ENCODE peak calls at places on chromosomes 12 and 14, in ten cellular contexts. D, R, Y, U, E, Z, L, K, W and F are unnamed samples.
A peak's percentile ranks its signal among the peaks of the same experiment; 100 is the strongest.

GRCh38 chr12:97503073-97503472 is 40.5 kb downstream of the RMST start:
- DNase-seq in R (no peak), Y (no peak), U (no peak), W (no peak), K (no peak), E (no peak), L (no peak), Z (no peak), D (no peak), F (no peak)

GRCh38 chr14:68548194-68549056 is 244.4 kb downstream of the ZFP36L1 start:
- DNase-seq in Y (peak; percentile 90), D (peak; percentile 96), R (no peak), E (no peak), W (peak; percentile 89), Z (peak; percentile 92), L (peak; percentile 98), U (peak; percentile 98), K (peak; percentile 93), F (peak; percentile 94)

GRCh38 chr12:52608826-52609630 is 7.8 kb upstream of the KRT72 start:
- DNase-seq in U (no peak), D (no peak), Z (no peak), K (no peak), W (no peak), E (no peak), L (no peak), R (no peak), Y (no peak), F (peak; percentile 82)

GRCh38 chr12:40152783-40153383 is 47.0 kb upstream of the SLC2A13 start:
- DNase-seq in E (no peak), K (peak; percentile 54), Y (no peak), W (peak; percentile 14), R (no peak), Z (peak; percentile 7), L (peak; percentile 29), D (no peak), U (no peak), F (no peak)

GRCh38 chr14:31320216-31320615 is 100.1 kb downstream of the HEATR5A start:
- DNase-seq in W (no peak), R (no peak), L (no peak), Z (no peak), U (no peak), K (no peak), E (no peak), Y (no peak), D (no peak), F (no peak)

GRCh38 chr12:75444444-75445136 is 36.0 kb upstream of the GLIPR1 start:
- DNase-seq in L (peak; percentile 81), R (no peak), U (no peak), W (peak; percentile 36), D (no peak), K (no peak), E (no peak), Y (peak; percentile 23), Z (peak; percentile 51), F (no peak)

GRCh38 chr12:127381681-127382080 is 885.3 kb upstream of the TMEM132C start:
- DNase-seq in U (no peak), L (no peak), K (no peak), R (no peak), Z (no peak), D (peak; percentile 58), Y (no peak), W (no peak), E (no peak), F (no peak)

GRCh38 chr12:21617030-21617429 is 12.4 kb upstream of the GYS2 start:
- DNase-seq in R (no peak), W (no peak), L (no peak), D (no peak), Z (no peak), Y (no peak), K (no peak), U (no peak), E (no peak), F (no peak)

GRCh38 chr14:95328876-95329503 is 9.3 kb upstream of the CLMN start:
- DNase-seq in Z (no peak), K (no peak), L (no peak), D (no peak), R (no peak), W (no peak), E (no peak), U (peak; percentile 31), Y (no peak), F (no peak)

GRCh38 chr12:116431677-116432300 is 127.4 kb upstream of the MAP1LC3B2 start:
- DNase-seq in R (no peak), Y (no peak), D (no peak), E (no peak), L (no peak), K (no peak), Z (no peak), W (no peak), U (no peak), F (no peak)

GRCh38 chr14:85482549-85482948 is 47.4 kb upstream of the FLRT2 start:
- DNase-seq in U (no peak), R (no peak), E (no peak), L (no peak), Y (no peak), Z (no peak), W (no peak), K (no peak), D (no peak), F (no peak)

GRCh38 chr14:37124617-37125016 is 47.8 kb downstream of the SLC25A21 start:
- DNase-seq in Y (no peak), D (peak; percentile 38), Z (no peak), K (no peak), W (no peak), E (no peak), U (no peak), L (peak; percentile 39), R (no peak), F (no peak)

GRCh38 chr14:60514378-60515243 is 5.7 kb downstream of the SIX6 start:
- DNase-seq in E (no peak), U (no peak), Z (peak; percentile 37), K (peak; percentile 34), Y (no peak), W (no peak), D (peak; percentile 37), L (no peak), R (no peak), F (no peak)

GRCh38 chr12:24109381-24110039 is 160.0 kb upstream of the SOX5 start:
- DNase-seq in Y (peak; percentile 26), Z (peak; percentile 7), L (peak; percentile 45), W (no peak), D (peak; percentile 22), E (no peak), K (no peak), R (peak; percentile 14), U (no peak), F (no peak)